ENCODE peak calls at places on chromosome 10, in seven cellular contexts. One of them, this sample, is unnamed.

GRCh38 chr10:6299234-6299633 is 96.5 kb downstream of the PFKFB3 start:
- DNase-seq in SK-N-SH: no peak
- DNase-seq in GM12878: no peak
- DNase-seq in H1: no peak
- DNase-seq in HCT116: peak
- DNase-seq in K562: peak
- DNase-seq in HepG2: peak
- DNase-seq in this sample: peak

GRCh38 chr10:90007226-90007625 is 305.8 kb downstream of the KIF20B start:
- DNase-seq in SK-N-SH: no peak
- DNase-seq in GM12878: no peak
- DNase-seq in H1: no peak
- DNase-seq in HCT116: no peak
- DNase-seq in K562: no peak
- DNase-seq in HepG2: no peak
- DNase-seq in this sample: no peak

GRCh38 chr10:22002531-22003110 is 909 bp downstream of the DNAJC1 start:
- DNase-seq in SK-N-SH: no peak
- DNase-seq in GM12878: no peak
- DNase-seq in H1: no peak
- DNase-seq in HCT116: no peak
- DNase-seq in K562: no peak
- DNase-seq in HepG2: peak
- DNase-seq in this sample: no peak

GRCh38 chr10:5490032-5490431 is 9.3 kb downstream of the CALML5 start:
- DNase-seq in SK-N-SH: no peak
- DNase-seq in GM12878: no peak
- DNase-seq in H1: no peak
- DNase-seq in HCT116: no peak
- DNase-seq in K562: no peak
- DNase-seq in HepG2: no peak
- DNase-seq in this sample: no peak

GRCh38 chr10:72257051-72257892 is 16.5 kb upstream of the DDIT4 start:
- DNase-seq in SK-N-SH: no peak
- DNase-seq in GM12878: peak
- DNase-seq in H1: no peak
- DNase-seq in HCT116: no peak
- DNase-seq in K562: peak
- DNase-seq in HepG2: no peak
- DNase-seq in this sample: no peak

GRCh38 chr10:50360486-50360885 is 109.2 kb upstream of the ASAH2 start:
- DNase-seq in SK-N-SH: no peak
- DNase-seq in GM12878: no peak
- DNase-seq in H1: no peak
- DNase-seq in HCT116: no peak
- DNase-seq in K562: no peak
- DNase-seq in HepG2: no peak
- DNase-seq in this sample: no peak

GRCh38 chr10:6148908-6149307 is 53.8 kb upstream of the PFKFB3 start:
- DNase-seq in SK-N-SH: no peak
- DNase-seq in GM12878: no peak
- DNase-seq in H1: no peak
- DNase-seq in HCT116: no peak
- DNase-seq in K562: no peak
- DNase-seq in HepG2: no peak
- DNase-seq in this sample: no peak

GRCh38 chr10:6578221-6579192 is 1.6 kb downstream of the PRKCQ start:
- DNase-seq in SK-N-SH: no peak
- DNase-seq in GM12878: no peak
- DNase-seq in H1: no peak
- DNase-seq in HCT116: no peak
- DNase-seq in K562: no peak
- DNase-seq in HepG2: no peak
- DNase-seq in this sample: no peak

GRCh38 chr10:3573498-3573897 is 211.5 kb downstream of the KLF6 start:
- DNase-seq in SK-N-SH: no peak
- DNase-seq in GM12878: no peak
- DNase-seq in H1: no peak
- DNase-seq in HCT116: no peak
- DNase-seq in K562: no peak
- DNase-seq in HepG2: no peak
- DNase-seq in this sample: no peak

GRCh38 chr10:131024259-131025131 is 287.0 kb downstream of the TCERG1L start:
- DNase-seq in SK-N-SH: no peak
- DNase-seq in GM12878: no peak
- DNase-seq in H1: no peak
- DNase-seq in HCT116: no peak
- DNase-seq in K562: no peak
- DNase-seq in HepG2: no peak
- DNase-seq in this sample: no peak

GRCh38 chr10:128870830-128871597 is 596.0 kb upstream of the MGMT start:
- DNase-seq in SK-N-SH: no peak
- DNase-seq in GM12878: no peak
- DNase-seq in H1: peak
- DNase-seq in HCT116: no peak
- DNase-seq in K562: no peak
- DNase-seq in HepG2: no peak
- DNase-seq in this sample: no peak

GRCh38 chr10:7444576-7445226 is 33.9 kb upstream of the SFMBT2 start:
- DNase-seq in SK-N-SH: peak
- DNase-seq in GM12878: no peak
- DNase-seq in H1: no peak
- DNase-seq in HCT116: no peak
- DNase-seq in K562: no peak
- DNase-seq in HepG2: no peak
- DNase-seq in this sample: no peak

GRCh38 chr10:36779238-36779846 is 346.1 kb upstream of the ANKRD30A start:
- DNase-seq in SK-N-SH: peak
- DNase-seq in GM12878: no peak
- DNase-seq in H1: no peak
- DNase-seq in HCT116: no peak
- DNase-seq in K562: peak
- DNase-seq in HepG2: peak
- DNase-seq in this sample: peak

GRCh38 chr10:123149568-123150228 is 1.8 kb downstream of the HMX2 start:
- DNase-seq in SK-N-SH: peak
- DNase-seq in GM12878: no peak
- DNase-seq in H1: peak
- DNase-seq in HCT116: no peak
- DNase-seq in K562: no peak
- DNase-seq in HepG2: no peak
- DNase-seq in this sample: no peak

GRCh38 chr10:11849272-11849671 is 26.1 kb downstream of the PROSER2 start:
- DNase-seq in SK-N-SH: no peak
- DNase-seq in GM12878: no peak
- DNase-seq in H1: no peak
- DNase-seq in HCT116: no peak
- DNase-seq in K562: no peak
- DNase-seq in HepG2: no peak
- DNase-seq in this sample: no peak

GRCh38 chr10:18145652-18146051 is 5.4 kb downstream of the CACNB2 start:
- DNase-seq in SK-N-SH: no peak
- DNase-seq in GM12878: no peak
- DNase-seq in H1: no peak
- DNase-seq in HCT116: no peak
- DNase-seq in K562: no peak
- DNase-seq in HepG2: no peak
- DNase-seq in this sample: no peak

GRCh38 chr10:133089461-133089800 is 1.7 kb downstream of the ADGRA1 start:
- DNase-seq in SK-N-SH: no peak
- DNase-seq in GM12878: no peak
- DNase-seq in H1: no peak
- DNase-seq in HCT116: no peak
- DNase-seq in K562: no peak
- DNase-seq in HepG2: no peak
- DNase-seq in this sample: no peak

GRCh38 chr10:58027431-58027830 is 240.3 kb downstream of the IPMK start:
- DNase-seq in SK-N-SH: no peak
- DNase-seq in GM12878: no peak
- DNase-seq in H1: no peak
- DNase-seq in HCT116: no peak
- DNase-seq in K562: no peak
- DNase-seq in HepG2: no peak
- DNase-seq in this sample: no peak

GRCh38 chr10:48670978-48671913 is 13.4 kb upstream of the WDFY4 start:
- DNase-seq in SK-N-SH: no peak
- DNase-seq in GM12878: no peak
- DNase-seq in H1: peak
- DNase-seq in HCT116: no peak
- DNase-seq in K562: no peak
- DNase-seq in HepG2: no peak
- DNase-seq in this sample: no peak

GRCh38 chr10:86654411-86655172 is at the start of gene OPN4:
- DNase-seq in SK-N-SH: peak
- DNase-seq in GM12878: no peak
- DNase-seq in H1: no peak
- DNase-seq in HCT116: no peak
- DNase-seq in K562: no peak
- DNase-seq in HepG2: no peak
- DNase-seq in this sample: no peak

GRCh38 chr10:21496285-21497176 is 29.0 kb downstream of the SKIDA1 start:
- DNase-seq in SK-N-SH: peak
- DNase-seq in GM12878: no peak
- DNase-seq in H1: peak
- DNase-seq in HCT116: no peak
- DNase-seq in K562: peak
- DNase-seq in HepG2: peak
- DNase-seq in this sample: no peak

GRCh38 chr10:128149267-128149666 is 23.0 kb upstream of the MKI67 start:
- DNase-seq in SK-N-SH: no peak
- DNase-seq in GM12878: no peak
- DNase-seq in H1: no peak
- DNase-seq in HCT116: no peak
- DNase-seq in K562: no peak
- DNase-seq in HepG2: no peak
- DNase-seq in this sample: no peak

GRCh38 chr10:96244354-96244753 is 27.0 kb downstream of the BLNK start:
- DNase-seq in SK-N-SH: no peak
- DNase-seq in GM12878: peak
- DNase-seq in H1: no peak
- DNase-seq in HCT116: no peak
- DNase-seq in K562: no peak
- DNase-seq in HepG2: no peak
- DNase-seq in this sample: no peak

GRCh38 chr10:3704565-3705360 is 80.2 kb downstream of the KLF6 start:
- DNase-seq in SK-N-SH: no peak
- DNase-seq in GM12878: no peak
- DNase-seq in H1: no peak
- DNase-seq in HCT116: no peak
- DNase-seq in K562: no peak
- DNase-seq in HepG2: no peak
- DNase-seq in this sample: no peak

GRCh38 chr10:114491419-114491818 is 87.1 kb upstream of the AFAP1L2 start:
- DNase-seq in SK-N-SH: no peak
- DNase-seq in GM12878: no peak
- DNase-seq in H1: no peak
- DNase-seq in HCT116: no peak
- DNase-seq in K562: no peak
- DNase-seq in HepG2: no peak
- DNase-seq in this sample: no peak
- TF ChIP-seq JUND in SK-N-SH: no peak
- TF ChIP-seq JUND in GM12878: no peak
- TF ChIP-seq JUND in H1: no peak
- TF ChIP-seq JUND in HCT116: no peak
- TF ChIP-seq JUND in K562: no peak
- TF ChIP-seq JUND in HepG2: no peak
- TF ChIP-seq JUND in this sample: no peak

GRCh38 chr10:15027741-15028140 is 16.0 kb upstream of the OLAH start:
- DNase-seq in SK-N-SH: no peak
- DNase-seq in GM12878: no peak
- DNase-seq in H1: no peak
- DNase-seq in HCT116: no peak
- DNase-seq in K562: no peak
- DNase-seq in HepG2: no peak
- DNase-seq in this sample: no peak
- TF ChIP-seq JUND in SK-N-SH: no peak
- TF ChIP-seq JUND in GM12878: no peak
- TF ChIP-seq JUND in H1: no peak
- TF ChIP-seq JUND in HCT116: no peak
- TF ChIP-seq JUND in K562: no peak
- TF ChIP-seq JUND in HepG2: no peak
- TF ChIP-seq JUND in this sample: no peak

DNA sequence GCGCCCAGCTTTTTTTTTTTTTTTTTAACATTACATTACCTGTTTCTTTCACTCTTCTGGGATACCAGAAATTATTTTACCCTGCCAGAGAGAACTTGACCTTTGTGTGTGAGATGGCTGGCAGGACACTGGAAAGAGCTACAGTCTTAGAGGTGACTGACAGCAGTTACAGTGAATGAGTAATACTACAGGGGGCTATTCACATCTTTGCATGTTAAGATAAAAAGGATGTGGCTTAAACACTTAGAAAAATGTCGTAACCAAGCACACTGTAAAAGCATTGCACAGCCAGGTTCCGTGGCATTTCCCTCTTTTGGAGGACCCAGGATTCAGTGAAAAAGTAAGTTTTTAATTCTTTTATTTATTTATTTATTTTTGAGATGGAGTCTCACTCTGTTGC is 18.8 kb upstream of the TBC1D12 start:
- DNase-seq in SK-N-SH: no peak
- DNase-seq in GM12878: no peak
- DNase-seq in H1: no peak
- DNase-seq in HCT116: no peak
- DNase-seq in K562: no peak
- DNase-seq in HepG2: no peak
- DNase-seq in this sample: no peak
- TF ChIP-seq JUND in SK-N-SH: no peak
- TF ChIP-seq JUND in GM12878: no peak
- TF ChIP-seq JUND in H1: no peak
- TF ChIP-seq JUND in HCT116: no peak
- TF ChIP-seq JUND in K562: no peak
- TF ChIP-seq JUND in HepG2: no peak
- TF ChIP-seq JUND in this sample: no peak

GRCh38 chr10:124449170-124450009 is 445 bp downstream of the NKX1-2 start:
- DNase-seq in SK-N-SH: peak
- DNase-seq in GM12878: no peak
- DNase-seq in H1: no peak
- DNase-seq in HCT116: no peak
- DNase-seq in K562: no peak
- DNase-seq in HepG2: no peak
- DNase-seq in this sample: peak

GRCh38 chr10:124450783-124451057 is 885 bp upstream of the NKX1-2 start:
- DNase-seq in SK-N-SH: no peak
- DNase-seq in GM12878: no peak
- DNase-seq in H1: no peak
- DNase-seq in HCT116: no peak
- DNase-seq in K562: no peak
- DNase-seq in HepG2: no peak
- DNase-seq in this sample: no peak

GRCh38 chr10:124450010-124450782 is at the start of gene NKX1-2:
- DNase-seq in SK-N-SH: peak
- DNase-seq in GM12878: no peak
- DNase-seq in H1: peak
- DNase-seq in HCT116: peak
- DNase-seq in K562: no peak
- DNase-seq in HepG2: no peak
- DNase-seq in this sample: peak

GRCh38 chr10:124448696-124449169 is 1.1 kb downstream of the NKX1-2 start:
- DNase-seq in SK-N-SH: peak
- DNase-seq in GM12878: no peak
- DNase-seq in H1: peak
- DNase-seq in HCT116: no peak
- DNase-seq in K562: no peak
- DNase-seq in HepG2: no peak
- DNase-seq in this sample: no peak

GRCh38 chr10:124451227-124451807 is 1.5 kb upstream of the NKX1-2 start:
- DNase-seq in SK-N-SH: no peak
- DNase-seq in GM12878: no peak
- DNase-seq in H1: no peak
- DNase-seq in HCT116: no peak
- DNase-seq in K562: no peak
- DNase-seq in HepG2: no peak
- DNase-seq in this sample: no peak
- TF ChIP-seq JUND in SK-N-SH: no peak
- TF ChIP-seq JUND in GM12878: no peak
- TF ChIP-seq JUND in H1: no peak
- TF ChIP-seq JUND in HCT116: no peak
- TF ChIP-seq JUND in K562: no peak
- TF ChIP-seq JUND in HepG2: no peak
- TF ChIP-seq JUND in this sample: no peak

This sample was measured in T47D.